ENCODE peak calls at places on chromosome X, in seven cellular contexts. One of them, this sample, is unnamed.

GRCh38 chrX:148698221-148698620 is 197.8 kb downstream of the AFF2 start:
- DNase-seq in cardiac fibroblast: no peak
- DNase-seq in Peyer's patch: no peak
- DNase-seq in pancreas: no peak
- DNase-seq in BJ: no peak
- DNase-seq in GM10248: no peak
- DNase-seq in BE2C: no peak
- DNase-seq in this sample: no peak

GRCh38 chrX:1480082-1480785 is 27.5 kb upstream of the ASMTL start:
- DNase-seq in Peyer's patch: peak
- DNase-seq in BJ: no peak
- DNase-seq in GM10248: no peak
- DNase-seq in BE2C: no peak
- DNase-seq in cardiac fibroblast: no peak
- DNase-seq in pancreas: no peak
- DNase-seq in this sample: no peak

GRCh38 chrX:52337410-52337809 is 31.4 kb upstream of the XAGE2 start:
- DNase-seq in BE2C: no peak
- DNase-seq in cardiac fibroblast: no peak
- DNase-seq in BJ: no peak
- DNase-seq in pancreas: no peak
- DNase-seq in Peyer's patch: no peak
- DNase-seq in GM10248: no peak
- DNase-seq in this sample: no peak

GRCh38 chrX:11259437-11259836 is 33.8 kb upstream of the AMELX start:
- DNase-seq in cardiac fibroblast: no peak
- DNase-seq in BJ: no peak
- DNase-seq in GM10248: no peak
- DNase-seq in pancreas: no peak
- DNase-seq in BE2C: no peak
- DNase-seq in Peyer's patch: no peak
- DNase-seq in this sample: peak

GRCh38 chrX:41332408-41332987 is 1.5 kb upstream of the DDX3X start:
- DNase-seq in GM10248: no peak
- DNase-seq in Peyer's patch: peak
- DNase-seq in BE2C: no peak
- DNase-seq in BJ: no peak
- DNase-seq in cardiac fibroblast: peak
- DNase-seq in pancreas: no peak
- DNase-seq in this sample: peak

GRCh38 chrX:109283870-109284269 is 198.0 kb downstream of the GUCY2F start:
- DNase-seq in BJ: no peak
- DNase-seq in Peyer's patch: no peak
- DNase-seq in GM10248: no peak
- DNase-seq in pancreas: no peak
- DNase-seq in BE2C: no peak
- DNase-seq in cardiac fibroblast: no peak
- DNase-seq in this sample: no peak

GRCh38 chrX:1424452-1424851 is 28.3 kb downstream of the ASMTL start:
- DNase-seq in pancreas: no peak
- DNase-seq in Peyer's patch: no peak
- DNase-seq in BJ: no peak
- DNase-seq in BE2C: no peak
- DNase-seq in GM10248: no peak
- DNase-seq in cardiac fibroblast: no peak
- DNase-seq in this sample: no peak

GRCh38 chrX:129139837-129140679 is 383.2 kb downstream of the SMARCA1 start:
- DNase-seq in BE2C: no peak
- DNase-seq in GM10248: no peak
- DNase-seq in BJ: no peak
- DNase-seq in Peyer's patch: no peak
- DNase-seq in cardiac fibroblast: no peak
- DNase-seq in pancreas: no peak
- DNase-seq in this sample: no peak

GRCh38 chrX:121106484-121107235 is 59.2 kb downstream of the GLUD2 start:
- DNase-seq in cardiac fibroblast: no peak
- DNase-seq in BE2C: no peak
- DNase-seq in Peyer's patch: no peak
- DNase-seq in pancreas: no peak
- DNase-seq in BJ: no peak
- DNase-seq in GM10248: no peak
- DNase-seq in this sample: no peak

GRCh38 chrX:39762266-39762841 is 335.4 kb downstream of the BCOR start:
- DNase-seq in pancreas: no peak
- DNase-seq in cardiac fibroblast: peak
- DNase-seq in Peyer's patch: no peak
- DNase-seq in BJ: no peak
- DNase-seq in GM10248: no peak
- DNase-seq in BE2C: peak
- DNase-seq in this sample: no peak

GRCh38 chrX:45266456-45266855 is 65.8 kb upstream of the DIPK2B start:
- DNase-seq in Peyer's patch: no peak
- DNase-seq in BE2C: no peak
- DNase-seq in BJ: no peak
- DNase-seq in GM10248: no peak
- DNase-seq in cardiac fibroblast: no peak
- DNase-seq in pancreas: no peak
- DNase-seq in this sample: no peak

GRCh38 chrX:71163010-71163409 is 18.4 kb downstream of the NLGN3 start:
- DNase-seq in Peyer's patch: no peak
- DNase-seq in BE2C: no peak
- DNase-seq in pancreas: no peak
- DNase-seq in BJ: no peak
- DNase-seq in cardiac fibroblast: no peak
- DNase-seq in GM10248: no peak
- DNase-seq in this sample: no peak

GRCh38 chrX:56550667-56551066 is 12.8 kb upstream of the UBQLN2 start:
- DNase-seq in BE2C: no peak
- DNase-seq in cardiac fibroblast: no peak
- DNase-seq in pancreas: no peak
- DNase-seq in Peyer's patch: no peak
- DNase-seq in BJ: no peak
- DNase-seq in GM10248: no peak
- DNase-seq in this sample: no peak

GRCh38 chrX:93868289-93868985 is 194.4 kb downstream of the FAM133A start:
- DNase-seq in pancreas: no peak
- DNase-seq in GM10248: no peak
- DNase-seq in BJ: no peak
- DNase-seq in cardiac fibroblast: no peak
- DNase-seq in BE2C: no peak
- DNase-seq in Peyer's patch: no peak
- DNase-seq in this sample: no peak

GRCh38 chrX:2267890-2268289 is 232.9 kb downstream of the DHRSX start:
- DNase-seq in BJ: no peak
- DNase-seq in cardiac fibroblast: no peak
- DNase-seq in BE2C: no peak
- DNase-seq in Peyer's patch: no peak
- DNase-seq in pancreas: no peak
- DNase-seq in GM10248: no peak
- DNase-seq in this sample: no peak

GRCh38 chrX:41198410-41198809 is 113.2 kb downstream of the USP9X start:
- DNase-seq in pancreas: no peak
- DNase-seq in BJ: no peak
- DNase-seq in GM10248: no peak
- DNase-seq in BE2C: no peak
- DNase-seq in Peyer's patch: no peak
- DNase-seq in cardiac fibroblast: no peak
- DNase-seq in this sample: no peak

GRCh38 chrX:24149346-24150050 is at the start of gene ZFX:
- DNase-seq in cardiac fibroblast: peak
- DNase-seq in pancreas: peak
- DNase-seq in BE2C: peak
- DNase-seq in GM10248: peak
- DNase-seq in Peyer's patch: peak
- DNase-seq in BJ: no peak
- DNase-seq in this sample: peak

GRCh38 chrX:40579880-40580536 is 762 bp upstream of the ATP6AP2 start:
- DNase-seq in GM10248: no peak
- DNase-seq in cardiac fibroblast: no peak
- DNase-seq in BE2C: no peak
- DNase-seq in BJ: no peak
- DNase-seq in pancreas: no peak
- DNase-seq in Peyer's patch: peak
- DNase-seq in this sample: no peak

GRCh38 chrX:55486736-55487135 is 2.9 kb downstream of the USP51 start:
- DNase-seq in GM10248: no peak
- DNase-seq in Peyer's patch: no peak
- DNase-seq in cardiac fibroblast: peak
- DNase-seq in BE2C: no peak
- DNase-seq in pancreas: no peak
- DNase-seq in BJ: no peak
- DNase-seq in this sample: no peak

GRCh38 chrX:74431807-74432206 is 10.5 kb downstream of the SLC16A2 start:
- DNase-seq in BJ: no peak
- DNase-seq in BE2C: no peak
- DNase-seq in GM10248: no peak
- DNase-seq in pancreas: no peak
- DNase-seq in Peyer's patch: no peak
- DNase-seq in cardiac fibroblast: no peak
- DNase-seq in this sample: no peak

GRCh38 chrX:23785564-23785963 is 2.6 kb downstream of the SAT1 start:
- DNase-seq in GM10248: no peak
- DNase-seq in BE2C: no peak
- DNase-seq in cardiac fibroblast: peak
- DNase-seq in BJ: no peak
- DNase-seq in pancreas: no peak
- DNase-seq in Peyer's patch: no peak
- DNase-seq in this sample: no peak

GRCh38 chrX:15751160-15751819 is 13.2 kb downstream of the CA5B start:
- DNase-seq in BJ: peak
- DNase-seq in pancreas: no peak
- DNase-seq in Peyer's patch: no peak
- DNase-seq in BE2C: no peak
- DNase-seq in GM10248: no peak
- DNase-seq in cardiac fibroblast: no peak
- DNase-seq in this sample: no peak

GRCh38 chrX:110402091-110402854 is 43.6 kb downstream of the RTL9 start:
- DNase-seq in Peyer's patch: no peak
- DNase-seq in cardiac fibroblast: peak
- DNase-seq in BE2C: peak
- DNase-seq in GM10248: no peak
- DNase-seq in BJ: no peak
- DNase-seq in pancreas: no peak
- DNase-seq in this sample: no peak

GRCh38 chrX:119118780-119119395 is 8.7 kb downstream of the KIAA1210 start:
- DNase-seq in cardiac fibroblast: peak
- DNase-seq in Peyer's patch: peak
- DNase-seq in BJ: no peak
- DNase-seq in pancreas: peak
- DNase-seq in GM10248: peak
- DNase-seq in BE2C: peak
- DNase-seq in this sample: peak

GRCh38 chrX:128676651-128677050 is 624.4 kb upstream of the ACTRT1 start:
- DNase-seq in pancreas: no peak
- DNase-seq in Peyer's patch: no peak
- DNase-seq in cardiac fibroblast: no peak
- DNase-seq in BJ: no peak
- DNase-seq in GM10248: no peak
- DNase-seq in BE2C: no peak
- DNase-seq in this sample: no peak

GRCh38 chrX:109839694-109840358 is 106.8 kb upstream of the ACSL4 start:
- DNase-seq in cardiac fibroblast: peak
- DNase-seq in Peyer's patch: no peak
- DNase-seq in GM10248: no peak
- DNase-seq in BJ: no peak
- DNase-seq in pancreas: no peak
- DNase-seq in BE2C: peak
- DNase-seq in this sample: no peak

GRCh38 chrX:43655151-43655676 is 885 bp upstream of the MAOA start:
- DNase-seq in BE2C: peak
- DNase-seq in pancreas: peak
- DNase-seq in Peyer's patch: peak
- DNase-seq in cardiac fibroblast: peak
- DNase-seq in GM10248: peak
- DNase-seq in BJ: no peak
- DNase-seq in this sample: no peak

DNA sequence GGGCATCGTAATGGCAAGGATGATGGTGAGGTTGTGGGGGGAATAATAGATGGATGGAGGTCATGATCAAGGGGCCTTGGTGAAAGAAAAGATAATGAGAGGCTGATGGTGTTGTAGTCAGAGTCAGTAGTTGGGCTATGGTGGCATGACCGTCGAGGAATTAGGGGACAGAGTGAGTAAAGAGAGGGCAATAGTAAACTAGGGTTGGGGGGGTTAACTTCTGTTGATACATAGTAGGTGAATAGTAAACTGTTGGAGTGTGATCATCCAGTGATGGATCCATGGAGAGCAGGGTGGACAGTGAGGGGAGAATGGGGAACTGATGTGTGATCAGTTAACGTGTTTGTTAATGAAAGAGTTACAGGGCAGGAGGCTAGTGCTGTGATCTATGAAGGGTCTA is 920 bp downstream of the FTSJ1 start:
- DNase-seq in GM10248: no peak
- DNase-seq in pancreas: no peak
- DNase-seq in BE2C: no peak
- DNase-seq in Peyer's patch: no peak
- DNase-seq in BJ: no peak
- DNase-seq in cardiac fibroblast: no peak
- DNase-seq in this sample: no peak
- TF ChIP-seq CTCF in GM10248: no peak
- TF ChIP-seq CTCF in pancreas: no peak
- TF ChIP-seq CTCF in BE2C: no peak
- TF ChIP-seq CTCF in Peyer's patch: no peak
- TF ChIP-seq CTCF in BJ: no peak
- TF ChIP-seq CTCF in cardiac fibroblast: no peak
- TF ChIP-seq CTCF in this sample: no peak

GRCh38 chrX:47366051-47366722 is 4.2 kb upstream of the ZNF157 start:
- DNase-seq in cardiac fibroblast: peak
- DNase-seq in Peyer's patch: peak
- DNase-seq in pancreas: peak
- DNase-seq in BE2C: peak
- DNase-seq in GM10248: peak
- DNase-seq in BJ: no peak
- DNase-seq in this sample: peak
- TF ChIP-seq CTCF in cardiac fibroblast: no peak
- TF ChIP-seq CTCF in Peyer's patch: no peak
- TF ChIP-seq CTCF in pancreas: no peak
- TF ChIP-seq CTCF in BE2C: no peak
- TF ChIP-seq CTCF in GM10248: no peak
- TF ChIP-seq CTCF in BJ: no peak
- TF ChIP-seq CTCF in this sample: peak

DNA sequence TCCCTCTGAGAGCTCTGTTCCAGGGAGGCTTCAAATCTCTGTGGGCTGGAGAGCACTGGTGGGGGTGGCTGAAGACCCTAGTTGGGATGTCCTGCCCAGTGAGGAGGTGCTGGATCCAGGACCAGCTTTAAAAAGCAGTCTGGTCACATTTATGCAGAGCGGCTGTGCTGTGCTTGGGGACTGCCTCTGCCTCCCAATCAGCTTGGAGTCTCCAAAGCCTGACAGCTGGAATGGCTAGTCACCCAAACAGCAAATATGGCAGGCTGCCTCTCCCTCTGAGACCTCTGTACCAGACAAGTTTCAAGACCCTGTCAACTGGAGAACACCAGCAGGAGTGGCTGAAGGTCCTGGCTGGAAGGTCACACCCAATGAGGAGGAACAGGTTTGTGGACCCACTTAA is 848.1 kb upstream of the DIAPH2 start:
- DNase-seq in cardiac fibroblast: no peak
- DNase-seq in BE2C: no peak
- DNase-seq in BJ: no peak
- DNase-seq in GM10248: no peak
- DNase-seq in Peyer's patch: no peak
- DNase-seq in pancreas: no peak
- DNase-seq in this sample: no peak
- TF ChIP-seq CTCF in cardiac fibroblast: no peak
- TF ChIP-seq CTCF in BE2C: no peak
- TF ChIP-seq CTCF in BJ: no peak
- TF ChIP-seq CTCF in GM10248: no peak
- TF ChIP-seq CTCF in Peyer's patch: no peak
- TF ChIP-seq CTCF in pancreas: no peak
- TF ChIP-seq CTCF in this sample: no peak

GRCh38 chrX:152897216-152898144 is at the start of gene ZNF185:
- DNase-seq in BE2C: no peak
- DNase-seq in cardiac fibroblast: peak
- DNase-seq in pancreas: peak
- DNase-seq in Peyer's patch: no peak
- DNase-seq in GM10248: no peak
- DNase-seq in BJ: no peak
- DNase-seq in this sample: no peak
- TF ChIP-seq CTCF in BE2C: no peak
- TF ChIP-seq CTCF in cardiac fibroblast: no peak
- TF ChIP-seq CTCF in pancreas: no peak
- TF ChIP-seq CTCF in Peyer's patch: no peak
- TF ChIP-seq CTCF in GM10248: no peak
- TF ChIP-seq CTCF in BJ: no peak
- TF ChIP-seq CTCF in this sample: no peak